ENCODE peak calls at places on chromosome 14, in seven cellular contexts. A, H, Y, E, M, S and W are unnamed samples.

GRCh38 chr14:98137626-98138025 is 1134.4 kb downstream of the BCL11B start:
- DNase-seq in Y (no peak), E (no peak), S (no peak), M (no peak), H (no peak), A (no peak), W (no peak)

GRCh38 chr14:51726166-51726899 is 74.6 kb downstream of the FRMD6 start:
- DNase-seq in H (peak; percentile 68), M (no peak), S (peak; percentile 64), E (no peak), Y (no peak), A (no peak), W (no peak)

GRCh38 chr14:57461777-57462320 is 31.8 kb downstream of the CCDC198 start:
- DNase-seq in A (no peak), S (no peak), E (no peak), H (no peak), M (no peak), Y (no peak), W (no peak)

GRCh38 chr14:74408870-74409269 is 17.1 kb downstream of the SYNDIG1L start:
- DNase-seq in M (no peak), H (no peak), Y (no peak), S (no peak), E (no peak), A (no peak), W (no peak)

GRCh38 chr14:99415496-99416281 is 65.0 kb downstream of the SETD3 start:
- DNase-seq in H (peak; percentile 87), S (peak; percentile 89), E (peak; percentile 72), A (peak; percentile 55), Y (peak; percentile 14), M (peak; percentile 54), W (peak; percentile 66)

GRCh38 chr14:43408472-43408871 is 1098.6 kb downstream of the FSCB start:
- DNase-seq in H (no peak), E (no peak), A (no peak), Y (no peak), M (no peak), S (no peak), W (no peak)

GRCh38 chr14:91918159-91918883 is 29.2 kb downstream of the FBLN5 start:
- DNase-seq in E (no peak), M (no peak), S (no peak), Y (no peak), A (no peak), H (no peak), W (peak; percentile 82)

GRCh38 chr14:23640524-23641141 is 4.5 kb downstream of the DHRS2 start:
- DNase-seq in H (peak; percentile 91), A (no peak), S (peak; percentile 63), Y (peak; percentile 48), M (no peak), E (peak; percentile 84), W (peak; percentile 78)

GRCh38 chr14:101355284-101355683 is 206.0 kb upstream of the DIO3 start:
- DNase-seq in M (no peak), H (no peak), A (no peak), Y (no peak), E (no peak), S (no peak), W (no peak)

GRCh38 chr14:63465347-63465746 is 77.8 kb downstream of the PPP2R5E start:
- DNase-seq in M (no peak), E (no peak), Y (no peak), S (peak; percentile 29), A (no peak), H (no peak), W (no peak)

GRCh38 chr14:100900837-100901390 is 2.6 kb downstream of the RTL1 start:
- DNase-seq in S (no peak), E (no peak), Y (no peak), A (peak; percentile 32), M (no peak), H (peak; percentile 11), W (peak; percentile 54)

GRCh38 chr14:21063479-21063878 is 5.9 kb downstream of the RNASE8 start:
- DNase-seq in A (no peak), S (peak; percentile 83), H (peak; percentile 91), M (no peak), E (peak; percentile 65), Y (no peak), W (peak; percentile 73)

GRCh38 chr14:23227566-23227965 is 10.2 kb upstream of the RNF212B start:
- DNase-seq in M (no peak), E (no peak), H (no peak), A (no peak), S (no peak), Y (no peak), W (no peak)

GRCh38 chr14:38848243-38848642 is 254.8 kb downstream of the SEC23A start:
- DNase-seq in S (no peak), A (no peak), H (no peak), Y (no peak), M (no peak), E (no peak), W (no peak)

GRCh38 chr14:69543341-69544249 is 31.1 kb downstream of the CCDC177 start:
- DNase-seq in M (no peak), H (peak; percentile 87), E (peak; percentile 59), S (peak; percentile 98), A (peak; percentile 37), Y (no peak), W (peak; percentile 16)

GRCh38 chr14:55160989-55161388 is 30.4 kb downstream of the DLGAP5 start:
- DNase-seq in A (no peak), S (peak; percentile 65), M (no peak), H (peak; percentile 64), E (no peak), Y (no peak), W (no peak)

GRCh38 chr14:23485311-23485710 is 15.8 kb downstream of the NGDN start:
- DNase-seq in S (no peak), A (no peak), H (no peak), E (no peak), M (no peak), Y (peak; percentile 37), W (no peak)

GRCh38 chr14:95503365-95504134 is 12.9 kb downstream of the SYNE3 start:
- DNase-seq in M (no peak), A (no peak), H (no peak), S (no peak), Y (no peak), E (no peak), W (no peak)

GRCh38 chr14:52355016-52355430 is 40.9 kb downstream of the PTGER2 start:
- DNase-seq in Y (no peak), H (peak; percentile 93), A (no peak), S (peak; percentile 97), E (peak; percentile 88), M (no peak), W (no peak)

GRCh38 chr14:64549016-64549415 is 745 bp upstream of the PPP1R36 start:
- DNase-seq in A (no peak), S (no peak), E (no peak), Y (no peak), H (peak; percentile 51), M (no peak), W (no peak)

GRCh38 chr14:74683406-74683805 is 29.5 kb downstream of the AREL1 start:
- DNase-seq in S (no peak), M (no peak), E (no peak), Y (no peak), H (no peak), A (no peak), W (no peak)

GRCh38 chr14:53432378-53432802 is 279.3 kb upstream of the DDHD1 start:
- DNase-seq in M (peak; percentile 26), H (peak; percentile 45), S (peak; percentile 56), E (no peak), Y (no peak), A (no peak), W (no peak)

GRCh38 chr14:101965145-101965531 is 765 bp downstream of the DYNC1H1 start:
- DNase-seq in E (peak; percentile 52), A (peak; percentile 66), M (no peak), H (peak; percentile 76), S (peak; percentile 58), Y (peak; percentile 53), W (peak; percentile 78)

GRCh38 chr14:76929927-76930326 is 98.6 kb downstream of the IRF2BPL start:
- DNase-seq in M (no peak), H (no peak), S (no peak), A (peak; percentile 50), Y (no peak), E (no peak), W (peak; percentile 68)

GRCh38 chr14:22122227-22123187 is 448.9 kb upstream of the OR4E1 start:
- DNase-seq in M (no peak), A (no peak), E (no peak), S (no peak), Y (no peak), H (no peak), W (no peak)

GRCh38 chr14:102731101-102731870 is 46.0 kb upstream of the TRAF3 start:
- DNase-seq in Y (peak; percentile 78), H (no peak), A (no peak), S (no peak), E (no peak), M (no peak), W (no peak)

GRCh38 chr14:76293221-76293620 is 82.7 kb upstream of the ESRRB start:
- DNase-seq in M (no peak), H (no peak), S (no peak), A (no peak), E (no peak), Y (no peak), W (no peak)

GRCh38 chr14:68448379-68448778 is 344.5 kb downstream of the ZFP36L1 start:
- DNase-seq in E (no peak), M (no peak), H (no peak), S (no peak), Y (no peak), A (no peak), W (no peak)

GRCh38 chr14:74618078-74618952 is 6.3 kb upstream of the LTBP2 start:
- DNase-seq in M (no peak), S (peak; percentile 86), Y (no peak), A (peak; percentile 67), E (no peak), H (peak; percentile 77), W (peak; percentile 58)

GRCh38 chr14:80188571-80188970 is 22.7 kb downstream of the DIO2 start:
- DNase-seq in E (no peak), M (no peak), H (peak; percentile 32), S (no peak), A (no peak), Y (no peak), W (no peak)

GRCh38 chr14:55915464-55915863 is 202.7 kb upstream of the PELI2 start:
- DNase-seq in M (no peak), H (peak; percentile 13), A (no peak), E (no peak), Y (no peak), S (peak; percentile 27), W (no peak)

GRCh38 chr14:51914310-51914709 is 53.9 kb downstream of the GNG2 start:
- DNase-seq in H (no peak), Y (no peak), M (no peak), S (no peak), E (no peak), A (no peak), W (no peak)

GRCh38 chr14:35342160-35343010 is 50.2 kb downstream of the PSMA6 start:
- DNase-seq in S (peak; percentile 70), A (no peak), H (peak; percentile 63), E (no peak), M (no peak), Y (no peak), W (peak; percentile 44)

GRCh38 chr14:95392841-95393240 is 73.1 kb upstream of the CLMN start:
- DNase-seq in E (no peak), Y (no peak), M (no peak), S (no peak), H (no peak), A (no peak), W (no peak)

GRCh38 chr14:85159726-85160125 is 370.2 kb upstream of the FLRT2 start:
- DNase-seq in A (no peak), Y (no peak), E (no peak), M (no peak), H (no peak), S (no peak), W (no peak)